ENCODE peak calls at places on chromosomes 6 and 20, in eight cellular contexts. I is Panc1, K is esophagus muscularis mucosa, G is heart left ventricle, L is GM06990, N is OCI-LY7, V is IMR-90, E is ovary. Y is an unnamed sample.

GRCh38 chr20:10249048-10249770 is 30.6 kb downstream of the SNAP25 start:
- DNase-seq in G (no peak), V (peak; percentile 44), E (no peak), N (no peak), I (no peak), L (no peak), K (no peak), Y (no peak)

GRCh38 chr6:119891638-119892037 is 542.1 kb upstream of the MAN1A1 start:
- DNase-seq in G (no peak), N (no peak), I (no peak), K (no peak), V (no peak), E (no peak), L (no peak), Y (no peak)

GRCh38 chr20:38094373-38094775 is 60.8 kb downstream of the RPRD1B start:
- DNase-seq in L (peak; percentile 71), K (peak; percentile 68), V (peak; percentile 85), I (peak; percentile 69), E (no peak), N (peak; percentile 76), G (peak; percentile 74), Y (no peak)

GRCh38 chr6:28239636-28240035 is 12.4 kb downstream of the ZKSCAN4 start:
- DNase-seq in E (no peak), I (no peak), L (no peak), V (no peak), G (no peak), K (no peak), N (no peak), Y (no peak)

GRCh38 chr6:166162599-166163342 is 4.9 kb downstream of the TBXT start:
- DNase-seq in G (no peak), I (no peak), N (no peak), L (no peak), K (no peak), E (no peak), V (no peak), Y (no peak)

GRCh38 chr6:33118525-33119123 is 42.8 kb downstream of the HLA-DPB1 start:
- DNase-seq in I (no peak), L (no peak), G (no peak), V (peak; percentile 49), N (peak; percentile 78), K (no peak), E (no peak), Y (no peak)

GRCh38 chr6:34990971-34991560 is 102.0 kb downstream of the ANKS1A start:
- DNase-seq in L (no peak), G (no peak), N (no peak), E (no peak), I (no peak), K (no peak), V (peak; percentile 79), Y (no peak)

GRCh38 chr20:44540834-44541233 is 19.0 kb upstream of the SERINC3 start:
- DNase-seq in G (no peak), L (no peak), E (no peak), N (no peak), K (no peak), V (peak; percentile 86), I (no peak), Y (no peak)

GRCh38 chr6:83511901-83512681 is at the start of gene PRSS35:
- DNase-seq in K (no peak), N (no peak), G (peak; percentile 56), E (peak; percentile 78), I (no peak), V (peak; percentile 48), L (peak; percentile 28), Y (no peak)

GRCh38 chr20:41249371-41249770 is 68.2 kb downstream of the ZHX3 start:
- DNase-seq in E (peak; percentile 85), V (peak; percentile 87), N (no peak), G (peak; percentile 71), K (no peak), L (peak; percentile 22), I (no peak), Y (peak; percentile 59)

GRCh38 chr6:139173172-139173571 is 38.3 kb downstream of the HECA start:
- DNase-seq in V (peak; percentile 5), I (no peak), K (no peak), L (no peak), E (no peak), G (no peak), N (no peak), Y (no peak)

GRCh38 chr6:140487586-140487985 is 1113.1 kb upstream of the CITED2 start:
- DNase-seq in K (no peak), L (no peak), G (no peak), V (no peak), E (no peak), N (no peak), I (no peak), Y (no peak)

GRCh38 chr6:126786262-126786661 is 332.2 kb upstream of the RSPO3 start:
- DNase-seq in K (no peak), I (no peak), E (no peak), G (no peak), V (peak; percentile 46), L (no peak), N (no peak), Y (no peak)

GRCh38 chr20:3420211-3420707 is 12.8 kb upstream of the DNAAF9 start:
- DNase-seq in I (no peak), N (no peak), L (peak; percentile 48), G (peak; percentile 63), V (peak; percentile 41), E (no peak), K (no peak), Y (peak; percentile 67)

GRCh38 chr6:135358907-135359459 is 138.6 kb downstream of the AHI1 start:
- DNase-seq in E (no peak), I (peak; percentile 2), L (no peak), V (peak; percentile 67), G (no peak), N (no peak), K (no peak), Y (peak; percentile 23)

GRCh38 chr20:2873747-2874041 is 413 bp downstream of the PTPRA start:
- DNase-seq in L (no peak), I (no peak), K (no peak), V (peak; percentile 28), G (no peak), N (peak; percentile 74), E (peak; percentile 69), Y (no peak)

GRCh38 chr6:17334265-17334664 is 53.1 kb downstream of the RBM24 start:
- DNase-seq in L (no peak), N (no peak), K (no peak), E (no peak), V (peak; percentile 70), I (no peak), G (no peak), Y (no peak)

GRCh38 chr6:24868765-24869164 is 67.0 kb downstream of the RIPOR2 start:
- DNase-seq in E (no peak), K (no peak), G (no peak), L (no peak), N (no peak), I (no peak), V (no peak), Y (no peak)
- H3K36me3 ChIP-seq in E (no peaks in the 10 kb centered on the region), K (no peaks in the 10 kb centered on the region), G (peaks cover 22% of the 10 kb centered on the region), L (peaks cover 14% of the 10 kb centered on the region), N (peaks cover 80% of the 10 kb centered on the region), I (no peaks in the 10 kb centered on the region), V (peaks cover 22% of the 10 kb centered on the region), Y (peaks cover 28% of the 10 kb centered on the region)

DNA sequence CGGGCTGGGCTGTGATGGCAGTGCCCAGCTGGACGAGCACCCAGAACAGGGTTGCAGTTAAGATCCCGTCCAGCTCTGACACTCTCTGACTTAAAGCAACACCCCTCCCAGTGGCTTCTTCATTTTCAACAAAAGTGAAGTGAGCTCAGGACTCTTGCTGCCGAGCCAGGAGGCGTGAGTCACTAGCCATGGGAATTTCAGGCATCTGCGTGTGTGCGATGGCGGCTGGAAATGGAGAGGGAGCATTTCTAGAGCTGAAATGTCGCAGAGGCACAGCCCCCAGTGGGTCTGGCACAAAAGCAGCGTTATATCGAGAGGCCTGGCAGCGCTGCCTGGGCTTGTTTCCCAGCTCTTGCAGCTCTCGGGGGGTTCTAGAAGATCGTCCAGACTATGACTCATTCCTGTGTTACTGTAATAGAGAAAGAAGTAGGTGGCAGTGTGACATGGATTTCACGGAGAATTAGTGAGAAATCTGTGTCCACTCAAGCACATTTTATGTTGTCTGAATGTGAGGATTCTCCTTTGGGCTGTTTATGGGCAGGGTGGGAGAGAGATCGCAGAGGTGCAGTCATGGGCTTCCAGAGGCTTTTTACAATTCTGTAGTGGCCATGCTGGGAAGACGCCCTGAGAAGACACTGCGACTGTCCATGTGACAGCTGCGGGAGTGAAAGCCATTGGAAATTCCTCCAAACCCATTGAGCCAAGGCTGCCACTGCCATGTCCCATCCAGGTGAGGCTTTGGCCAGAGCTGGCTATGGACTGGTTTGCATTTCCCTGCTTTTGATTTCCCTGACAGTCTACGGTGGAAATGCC is 216.7 kb upstream of the ECI2 start:
- DNase-seq in G (peak; percentile 82), V (peak; percentile 95), K (no peak), N (no peak), E (peak; percentile 58), I (peak; percentile 63), L (no peak), Y (peak; percentile 89)
- TF ChIP-seq CTCF in G (peak; percentile 27), V (peak; percentile 2), K (peak; percentile 24), N (no peak), E (no peak), I (no peak), L (no peak), Y (peak; percentile 21)

DNA sequence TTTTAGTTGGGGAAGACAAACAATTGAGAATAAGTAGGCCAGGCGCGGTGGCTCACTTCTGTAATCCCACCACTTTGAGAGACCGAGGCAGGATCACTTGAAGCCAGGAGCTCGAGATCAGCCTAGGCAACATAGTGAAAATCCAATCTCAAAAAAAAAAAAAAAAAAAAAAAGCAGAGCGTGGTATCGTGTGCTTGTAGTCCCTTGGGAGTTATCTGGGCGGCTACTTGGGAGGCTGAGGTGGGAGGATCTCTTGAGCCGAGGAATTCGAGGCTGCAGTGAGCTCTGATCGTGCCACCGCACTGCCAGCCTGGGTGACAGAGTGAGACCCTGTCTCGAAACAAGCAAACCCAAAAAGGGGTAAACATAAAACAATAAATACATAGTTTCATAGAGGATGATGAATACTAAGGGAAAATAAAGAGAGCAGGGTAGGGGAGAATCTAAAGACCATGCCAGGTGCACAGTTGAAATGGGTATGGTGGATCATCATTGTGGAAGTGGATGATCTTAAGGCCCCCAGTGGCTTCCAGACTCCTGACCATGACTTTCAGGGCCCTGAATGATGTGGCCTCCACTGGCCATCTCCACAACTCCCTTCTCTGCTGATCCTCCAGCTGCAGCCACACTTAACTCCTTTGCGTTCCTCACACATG is 947 bp downstream of the POFUT1 start:
- DNase-seq in L (no peak), E (no peak), K (no peak), G (no peak), N (no peak), I (no peak), V (no peak), Y (no peak)
- H3K4me3 ChIP-seq in L (peak overlapping the region; percentile 99), E (peak overlapping the region; percentile 91), K (peak overlapping the region; percentile 98), G (peak overlapping the region; percentile 99), N (peak overlapping the region; percentile 93), I (peak overlapping the region; percentile 66), V (peak overlapping the region; percentile 93), Y (peak overlapping the region; percentile 86)

GRCh38 chr6:30542404-30542725 is 13.9 kb downstream of the GNL1 start:
- DNase-seq in E (no peak), K (no peak), I (no peak), G (no peak), V (no peak), N (peak; percentile 61), L (no peak), Y (no peak)
- H3K36me3 ChIP-seq in E (no peaks in the 10 kb centered on the region), K (peaks cover 17% of the 10 kb centered on the region), I (no peaks in the 10 kb centered on the region), G (peaks cover 20% of the 10 kb centered on the region), V (peaks cover 18% of the 10 kb centered on the region), N (peaks cover 36% of the 10 kb centered on the region), L (peaks cover 12% of the 10 kb centered on the region), Y (peaks cover 9% of the 10 kb centered on the region)

GRCh38 chr6:98054453-98054852 is 771.4 kb upstream of the MMS22L start:
- DNase-seq in I (no peak), N (peak; percentile 3), E (no peak), L (no peak), V (peak; percentile 1), G (no peak), K (no peak), Y (no peak)
- TF ChIP-seq CTCF in I (peak; percentile 41), N (peak; percentile 59), E (no peak), L (no peak), V (peak; percentile 18), G (no peak), K (no peak), Y (no peak)

GRCh38 chr6:106519460-106520394 is 109.6 kb downstream of the RTN4IP1 start:
- DNase-seq in N (peak; percentile 90), E (no peak), K (no peak), G (peak; percentile 49), V (peak; percentile 95), L (peak; percentile 85), I (peak; percentile 76), Y (peak; percentile 81)
- H3K4me3 ChIP-seq in N (peak overlapping the region; percentile 72), E (no peak overlapping the region), K (no peak overlapping the region), G (no peak overlapping the region), V (no peak overlapping the region), L (peak overlapping the region; percentile 66), I (peak overlapping the region; percentile 7), Y (no peak overlapping the region)